ENCODE peak calls at places on chromosomes 12 and 14, in six cellular contexts. One of them, this sample, is unnamed.

GRCh38 chr12:20128926-20129325 is 239.4 kb upstream of the PDE3A start:
- DNase-seq in GM12878: no peak
- DNase-seq in H1: no peak
- DNase-seq in HepG2: no peak
- DNase-seq in GM12892: no peak
- DNase-seq in K562: no peak
- DNase-seq in this sample: no peak

GRCh38 chr14:89723930-89724915 is 230.3 kb downstream of the EFCAB11 start:
- DNase-seq in GM12878: no peak
- DNase-seq in H1: no peak
- DNase-seq in HepG2: no peak
- DNase-seq in GM12892: no peak
- DNase-seq in K562: no peak
- DNase-seq in this sample: no peak

GRCh38 chr12:93136243-93137015 is 207.3 kb upstream of the EEA1 start:
- DNase-seq in GM12878: no peak
- DNase-seq in H1: no peak
- DNase-seq in HepG2: peak; percentile 35
- DNase-seq in GM12892: no peak
- DNase-seq in K562: no peak
- DNase-seq in this sample: no peak

GRCh38 chr12:254912-255311 is 7.7 kb downstream of the SLC6A13 start:
- DNase-seq in GM12878: no peak
- DNase-seq in H1: no peak
- DNase-seq in HepG2: no peak
- DNase-seq in GM12892: no peak
- DNase-seq in K562: no peak
- DNase-seq in this sample: no peak

GRCh38 chr12:15829949-15830348 is 40.8 kb upstream of the EPS8 start:
- DNase-seq in GM12878: no peak
- DNase-seq in H1: no peak
- DNase-seq in HepG2: no peak
- DNase-seq in GM12892: no peak
- DNase-seq in K562: no peak
- DNase-seq in this sample: no peak

GRCh38 chr14:99660006-99660566 is 15.2 kb downstream of the HHIPL1 start:
- DNase-seq in GM12878: no peak
- DNase-seq in H1: no peak
- DNase-seq in HepG2: no peak
- DNase-seq in GM12892: no peak
- DNase-seq in K562: no peak
- DNase-seq in this sample: no peak

GRCh38 chr12:24025153-24025798 is 75.8 kb upstream of the SOX5 start:
- DNase-seq in GM12878: no peak
- DNase-seq in H1: no peak
- DNase-seq in HepG2: peak; percentile 84
- DNase-seq in GM12892: no peak
- DNase-seq in K562: peak; percentile 10
- DNase-seq in this sample: no peak

GRCh38 chr12:4690760-4691159 is 29.4 kb upstream of the GALNT8 start:
- DNase-seq in GM12878: no peak
- DNase-seq in H1: no peak
- DNase-seq in HepG2: no peak
- DNase-seq in GM12892: no peak
- DNase-seq in K562: no peak
- DNase-seq in this sample: no peak

GRCh38 chr12:113276306-113276705 is 55.0 kb downstream of the TPCN1 start:
- DNase-seq in GM12878: no peak
- DNase-seq in H1: no peak
- DNase-seq in HepG2: no peak
- DNase-seq in GM12892: no peak
- DNase-seq in K562: no peak
- DNase-seq in this sample: no peak

GRCh38 chr12:108112815-108113556 is 16.1 kb upstream of the WSCD2 start:
- DNase-seq in GM12878: no peak
- DNase-seq in H1: peak; percentile 36
- DNase-seq in HepG2: no peak
- DNase-seq in GM12892: no peak
- DNase-seq in K562: no peak
- DNase-seq in this sample: no peak

GRCh38 chr14:35365130-35366047 is 39.2 kb downstream of the NFKBIA start:
- DNase-seq in GM12878: no peak
- DNase-seq in H1: no peak
- DNase-seq in HepG2: peak; percentile 98
- DNase-seq in GM12892: no peak
- DNase-seq in K562: peak; percentile 36
- DNase-seq in this sample: no peak

GRCh38 chr12:121334513-121335343 is 17.5 kb downstream of the ANAPC5 start:
- DNase-seq in GM12878: peak; percentile 26
- DNase-seq in H1: no peak
- DNase-seq in HepG2: peak; percentile 58
- DNase-seq in GM12892: no peak
- DNase-seq in K562: peak; percentile 61
- DNase-seq in this sample: no peak

GRCh38 chr14:22982013-22982476 is 306 bp downstream of the AJUBA start:
- DNase-seq in GM12878: no peak
- DNase-seq in H1: no peak
- DNase-seq in HepG2: no peak
- DNase-seq in GM12892: no peak
- DNase-seq in K562: no peak
- DNase-seq in this sample: peak; percentile 43

GRCh38 chr12:85076688-85077430 is 40.7 kb downstream of the LRRIQ1 start:
- DNase-seq in GM12878: no peak
- DNase-seq in H1: no peak
- DNase-seq in HepG2: peak; percentile 43
- DNase-seq in GM12892: no peak
- DNase-seq in K562: no peak
- DNase-seq in this sample: no peak

GRCh38 chr14:59425322-59425945 is 39.7 kb downstream of the GPR135 start:
- DNase-seq in GM12878: no peak
- DNase-seq in H1: no peak
- DNase-seq in HepG2: no peak
- DNase-seq in GM12892: no peak
- DNase-seq in K562: no peak
- DNase-seq in this sample: no peak

GRCh38 chr12:66688836-66689439 is 10.1 kb upstream of the GRIP1 start:
- DNase-seq in GM12878: no peak
- DNase-seq in H1: peak; percentile 41
- DNase-seq in HepG2: peak; percentile 65
- DNase-seq in GM12892: no peak
- DNase-seq in K562: peak; percentile 9
- DNase-seq in this sample: peak; percentile 10

GRCh38 chr12:94761559-94761958 is 111.2 kb upstream of the TMCC3 start:
- DNase-seq in GM12878: no peak
- DNase-seq in H1: no peak
- DNase-seq in HepG2: peak; percentile 9
- DNase-seq in GM12892: no peak
- DNase-seq in K562: no peak
- DNase-seq in this sample: no peak

GRCh38 chr14:104682107-104682593 is 7.3 kb upstream of the INF2 start:
- DNase-seq in GM12878: no peak
- DNase-seq in H1: peak; percentile 85
- DNase-seq in HepG2: no peak
- DNase-seq in GM12892: no peak
- DNase-seq in K562: no peak
- DNase-seq in this sample: no peak

GRCh38 chr12:4014858-4015224 is 141.6 kb upstream of the PARP11 start:
- DNase-seq in GM12878: no peak
- DNase-seq in H1: no peak
- DNase-seq in HepG2: no peak
- DNase-seq in GM12892: no peak
- DNase-seq in K562: no peak
- DNase-seq in this sample: no peak

GRCh38 chr12:11836282-11836963 is 186.9 kb downstream of the ETV6 start:
- DNase-seq in GM12878: peak; percentile 99
- DNase-seq in H1: no peak
- DNase-seq in HepG2: no peak
- DNase-seq in GM12892: peak; percentile 58
- DNase-seq in K562: no peak
- DNase-seq in this sample: peak; percentile 46

GRCh38 chr14:74572829-74573360 is 39.1 kb downstream of the LTBP2 start:
- DNase-seq in GM12878: no peak
- DNase-seq in H1: no peak
- DNase-seq in HepG2: no peak
- DNase-seq in GM12892: no peak
- DNase-seq in K562: no peak
- DNase-seq in this sample: no peak

GRCh38 chr14:33271216-33271615 is 332.5 kb downstream of the NPAS3 start:
- DNase-seq in GM12878: no peak
- DNase-seq in H1: no peak
- DNase-seq in HepG2: no peak
- DNase-seq in GM12892: no peak
- DNase-seq in K562: no peak
- DNase-seq in this sample: no peak

GRCh38 chr12:6444031-6444430 is 724 bp upstream of the CD27 start:
- DNase-seq in GM12878: no peak
- DNase-seq in H1: no peak
- DNase-seq in HepG2: no peak
- DNase-seq in GM12892: no peak
- DNase-seq in K562: no peak
- DNase-seq in this sample: no peak

GRCh38 chr12:54033106-54033979 is 493 bp downstream of the HOXC5 start:
- DNase-seq in GM12878: no peak
- DNase-seq in H1: no peak
- DNase-seq in HepG2: peak; percentile 4
- DNase-seq in GM12892: no peak
- DNase-seq in K562: no peak
- DNase-seq in this sample: no peak

DNA sequence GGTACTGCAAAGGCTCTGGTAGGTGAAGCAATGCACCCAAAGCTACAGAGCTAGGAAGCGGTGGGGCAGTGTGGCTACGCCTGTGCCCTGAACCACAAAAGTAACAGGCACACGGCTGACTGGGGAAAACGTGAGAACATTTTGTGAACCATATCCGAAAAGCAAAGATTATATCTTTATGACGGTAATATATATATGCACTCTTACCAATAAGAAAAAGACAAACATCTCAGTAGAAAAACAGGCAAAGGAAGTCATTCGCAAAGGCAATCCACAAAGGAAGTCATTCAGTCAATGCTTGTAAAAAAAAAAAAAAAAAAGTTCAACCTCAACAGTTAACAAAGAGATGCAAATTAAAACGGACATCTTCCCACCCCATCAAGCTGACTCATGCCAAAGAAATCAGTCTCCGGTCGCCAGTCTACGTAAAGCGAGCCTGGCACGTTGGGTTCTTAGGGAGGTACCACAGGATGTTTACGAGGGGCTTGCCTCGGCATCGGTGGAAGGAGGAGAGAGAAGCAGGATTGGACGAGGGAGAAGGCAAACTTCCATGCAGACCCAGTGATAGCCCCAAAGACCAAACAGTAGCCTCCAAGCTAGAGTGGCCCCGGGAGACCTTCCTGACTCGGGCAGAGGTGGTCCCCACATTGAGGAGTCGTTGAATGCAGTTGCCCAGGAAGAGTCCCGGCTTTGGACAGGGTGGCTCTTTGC is 39.4 kb upstream of the PPP2R5C start:
- DNase-seq in GM12878: no peak
- DNase-seq in H1: no peak
- DNase-seq in HepG2: peak; percentile 47
- DNase-seq in GM12892: no peak
- DNase-seq in K562: peak; percentile 0
- DNase-seq in this sample: no peak
- TF ChIP-seq POLR2A in GM12878: no peak
- TF ChIP-seq POLR2A in H1: no peak
- TF ChIP-seq POLR2A in HepG2: no peak
- TF ChIP-seq POLR2A in GM12892: no peak
- TF ChIP-seq POLR2A in K562: no peak
- TF ChIP-seq POLR2A in this sample: no peak

DNA sequence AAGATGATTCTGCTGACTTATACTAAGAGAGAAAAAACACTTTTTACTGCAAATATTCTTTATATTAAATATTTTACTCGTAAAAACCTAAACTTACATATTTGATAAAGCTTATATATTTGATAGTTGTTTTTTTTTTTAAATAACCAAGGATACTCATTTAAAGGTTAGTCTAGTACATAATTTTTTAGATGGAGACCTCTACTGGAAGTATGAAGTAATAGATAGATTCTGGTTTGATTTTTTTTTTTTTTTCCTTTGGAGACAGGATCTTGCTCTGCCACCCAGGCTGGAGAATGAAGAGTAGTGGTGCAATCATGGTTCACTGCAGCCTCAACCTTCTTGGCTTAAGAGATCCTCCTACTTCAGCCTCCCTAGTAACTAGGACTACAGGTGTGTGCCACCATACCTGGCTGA is 16.4 kb downstream of the ARID2 start:
- DNase-seq in GM12878: no peak
- DNase-seq in H1: no peak
- DNase-seq in HepG2: no peak
- DNase-seq in GM12892: no peak
- DNase-seq in K562: no peak
- DNase-seq in this sample: no peak
- TF ChIP-seq TAF1 in GM12878: no peak
- TF ChIP-seq TAF1 in H1: no peak
- TF ChIP-seq TAF1 in HepG2: no peak
- TF ChIP-seq TAF1 in GM12892: no peak
- TF ChIP-seq TAF1 in K562: no peak
- TF ChIP-seq TAF1 in this sample: no peak

DNA sequence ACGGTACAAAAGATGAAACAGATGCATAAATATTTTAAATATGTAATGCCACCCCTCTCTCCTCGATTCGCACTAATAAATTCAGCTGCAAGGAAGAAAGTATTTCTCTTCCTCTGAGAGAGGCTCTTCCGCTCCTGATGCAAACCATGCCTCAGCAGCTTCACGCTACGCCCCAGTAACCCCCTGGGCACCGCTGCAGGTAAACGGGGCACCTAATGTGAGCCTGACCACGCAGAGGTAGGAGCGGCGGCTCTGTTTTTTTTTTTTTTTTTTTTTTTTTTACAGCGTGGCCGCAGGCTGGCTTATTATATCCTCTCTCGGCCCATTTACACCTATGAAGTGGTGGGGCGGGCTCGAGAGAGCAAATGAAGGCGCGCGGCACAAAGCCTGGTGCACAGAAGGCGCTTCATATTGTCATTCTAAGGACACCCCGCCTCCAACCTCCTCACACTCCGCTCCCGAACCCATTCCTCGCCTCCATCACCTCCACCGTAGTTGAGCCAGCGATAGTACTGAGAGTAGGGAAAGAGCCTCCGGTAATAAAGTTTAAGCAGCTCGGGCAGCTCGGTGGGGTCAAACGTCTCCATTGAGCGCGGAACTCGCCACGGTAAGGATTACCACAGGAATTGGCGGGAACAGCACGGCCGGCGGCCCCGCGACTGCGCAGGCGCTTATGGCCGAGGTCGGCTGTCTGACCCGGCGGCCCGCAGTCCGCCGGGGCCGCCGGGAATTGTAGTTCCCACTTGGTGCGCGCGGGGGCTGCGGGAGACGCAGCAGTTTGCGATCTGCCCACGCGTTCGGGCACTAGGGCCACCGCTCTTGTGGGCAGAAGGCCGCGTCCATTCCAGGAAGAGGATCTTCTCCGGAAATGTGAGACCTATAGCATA is at the start of gene PRIM1:
- DNase-seq in GM12878: peak; percentile 54
- DNase-seq in H1: peak; percentile 64
- DNase-seq in HepG2: peak; percentile 65
- DNase-seq in GM12892: peak; percentile 92
- DNase-seq in K562: peak; percentile 90
- DNase-seq in this sample: peak; percentile 84
- TF ChIP-seq POLR2A in GM12878: peak; percentile 82
- TF ChIP-seq POLR2A in H1: peak; percentile 95
- TF ChIP-seq POLR2A in HepG2: peak; percentile 73
- TF ChIP-seq POLR2A in GM12892: peak; percentile 78
- TF ChIP-seq POLR2A in K562: peak; percentile 94
- TF ChIP-seq POLR2A in this sample: peak; percentile 47

GRCh38 chr14:64605926-64606685 is 56.3 kb downstream of the PPP1R36 start:
- DNase-seq in GM12878: no peak
- DNase-seq in H1: no peak
- DNase-seq in HepG2: no peak
- DNase-seq in GM12892: no peak
- DNase-seq in K562: no peak
- DNase-seq in this sample: no peak
- TF ChIP-seq TAF1 in GM12878: no peak
- TF ChIP-seq TAF1 in H1: no peak
- TF ChIP-seq TAF1 in HepG2: no peak
- TF ChIP-seq TAF1 in GM12892: no peak
- TF ChIP-seq TAF1 in K562: no peak
- TF ChIP-seq TAF1 in this sample: no peak